ENCODE peak calls at places on chromosome 4, in eight cellular contexts. S, G, Y, N, M, V, J and R are unnamed samples.

GRCh38 chr4:145525291-145525740 is 43.7 kb downstream of the SMAD1 start:
- DNase-seq in S (no peak), G (no peak), Y (no peak), N (peak), M (no peak), V (peak), J (no peak), R (no peak)

GRCh38 chr4:182819751-182820150 is 97.4 kb downstream of the DCTD start:
- DNase-seq in S (no peak), G (no peak), Y (no peak), N (no peak), M (no peak), V (no peak), J (no peak), R (no peak)

GRCh38 chr4:148903388-148903787 is 461.2 kb upstream of the NR3C2 start:
- DNase-seq in S (no peak), G (no peak), Y (no peak), N (no peak), M (no peak), V (no peak), J (no peak), R (no peak)

GRCh38 chr4:53514509-53514908 is 76.8 kb downstream of the LNX1 start:
- DNase-seq in S (no peak), G (no peak), Y (no peak), N (no peak), M (no peak), V (peak), J (no peak), R (no peak)

GRCh38 chr4:172308078-172308477 is 494.9 kb downstream of the GALNTL6 start:
- DNase-seq in S (no peak), G (no peak), Y (no peak), N (no peak), M (no peak), V (no peak), J (no peak), R (no peak)

GRCh38 chr4:149841686-149842085 is 26.0 kb upstream of the IQCM start:
- DNase-seq in S (no peak), G (no peak), Y (no peak), N (no peak), M (no peak), V (no peak), J (no peak), R (no peak)

GRCh38 chr4:175306436-175306835 is 388.3 kb downstream of the ADAM29 start:
- DNase-seq in S (no peak), G (no peak), Y (no peak), N (no peak), M (no peak), V (no peak), J (no peak), R (no peak)

GRCh38 chr4:98501383-98501782 is 157.0 kb downstream of the TSPAN5 start:
- DNase-seq in S (no peak), G (no peak), Y (no peak), N (no peak), M (no peak), V (no peak), J (no peak), R (no peak)

GRCh38 chr4:84968936-84969335 is 2.4 kb upstream of the WDFY3 start:
- DNase-seq in S (no peak), G (no peak), Y (no peak), N (peak), M (no peak), V (peak), J (no peak), R (no peak)

GRCh38 chr4:126614456-126614855 is 1018.3 kb upstream of the INTU start:
- DNase-seq in S (no peak), G (no peak), Y (no peak), N (no peak), M (no peak), V (no peak), J (no peak), R (no peak)

GRCh38 chr4:190014771-190015537 is 12.1 kb downstream of the FRG2 start:
- DNase-seq in S (no peak), G (no peak), Y (no peak), N (peak), M (no peak), V (no peak), J (no peak), R (no peak)

GRCh38 chr4:24881508-24882071 is 31.3 kb downstream of the CCDC149 start:
- DNase-seq in S (no peak), G (no peak), Y (no peak), N (no peak), M (no peak), V (no peak), J (no peak), R (no peak)

GRCh38 chr4:148893095-148893494 is 450.9 kb upstream of the NR3C2 start:
- DNase-seq in S (no peak), G (no peak), Y (peak), N (no peak), M (no peak), V (no peak), J (no peak), R (no peak)

GRCh38 chr4:54067163-54067562 is 2.8 kb upstream of the CHIC2 start:
- DNase-seq in S (no peak), G (no peak), Y (peak), N (no peak), M (no peak), V (peak), J (no peak), R (no peak)

GRCh38 chr4:41844327-41844726 is 90.9 kb upstream of the TMEM33 start:
- DNase-seq in S (no peak), G (no peak), Y (no peak), N (no peak), M (no peak), V (no peak), J (no peak), R (no peak)

GRCh38 chr4:140851032-140851636 is 94.9 kb upstream of the TBC1D9 start:
- DNase-seq in S (no peak), G (peak), Y (peak), N (peak), M (no peak), V (peak), J (peak), R (no peak)

GRCh38 chr4:152771736-152772533 is 7.6 kb downstream of the TIGD4 start:
- DNase-seq in S (no peak), G (no peak), Y (no peak), N (no peak), M (no peak), V (no peak), J (no peak), R (no peak)

GRCh38 chr4:99087887-99088484 is 602 bp downstream of the ADH5 start:
- DNase-seq in S (no peak), G (no peak), Y (peak), N (peak), M (peak), V (peak), J (no peak), R (peak)

GRCh38 chr4:55398966-55399365 is 3.2 kb downstream of the TMEM165 start:
- DNase-seq in S (no peak), G (no peak), Y (no peak), N (no peak), M (no peak), V (peak), J (no peak), R (no peak)

GRCh38 chr4:184348311-184349233 is 125.8 kb downstream of the IRF2 start:
- DNase-seq in S (no peak), G (peak), Y (peak), N (no peak), M (no peak), V (peak), J (no peak), R (no peak)

GRCh38 chr4:56149601-56150000 is 200.9 kb downstream of the CEP135 start:
- DNase-seq in S (no peak), G (no peak), Y (no peak), N (no peak), M (no peak), V (peak), J (no peak), R (no peak)

GRCh38 chr4:26141916-26142638 is 178.7 kb upstream of the RBPJ start:
- DNase-seq in S (no peak), G (no peak), Y (no peak), N (no peak), M (no peak), V (peak), J (no peak), R (no peak)

GRCh38 chr4:106418444-106418843 is 49.9 kb upstream of the GIMD1 start:
- DNase-seq in S (no peak), G (no peak), Y (no peak), N (no peak), M (no peak), V (no peak), J (no peak), R (no peak)

GRCh38 chr4:142886566-142886965 is 40.5 kb upstream of the INPP4B start:
- DNase-seq in S (no peak), G (no peak), Y (no peak), N (no peak), M (no peak), V (no peak), J (no peak), R (no peak)

GRCh38 chr4:46432923-46433322 is 43.0 kb upstream of the GABRA2 start:
- DNase-seq in S (no peak), G (no peak), Y (no peak), N (no peak), M (no peak), V (no peak), J (no peak), R (no peak)

GRCh38 chr4:1856920-1857699 is 1.2 kb upstream of the LETM1 start:
- DNase-seq in S (no peak), G (no peak), Y (peak), N (no peak), M (no peak), V (peak), J (no peak), R (no peak)

GRCh38 chr4:134911941-134912340 is 710.4 kb upstream of the PABPC4L start:
- DNase-seq in S (no peak), G (no peak), Y (no peak), N (no peak), M (no peak), V (no peak), J (no peak), R (no peak)

GRCh38 chr4:134905061-134905460 is 703.5 kb upstream of the PABPC4L start:
- DNase-seq in S (no peak), G (no peak), Y (no peak), N (no peak), M (no peak), V (no peak), J (no peak), R (no peak)

DNA sequence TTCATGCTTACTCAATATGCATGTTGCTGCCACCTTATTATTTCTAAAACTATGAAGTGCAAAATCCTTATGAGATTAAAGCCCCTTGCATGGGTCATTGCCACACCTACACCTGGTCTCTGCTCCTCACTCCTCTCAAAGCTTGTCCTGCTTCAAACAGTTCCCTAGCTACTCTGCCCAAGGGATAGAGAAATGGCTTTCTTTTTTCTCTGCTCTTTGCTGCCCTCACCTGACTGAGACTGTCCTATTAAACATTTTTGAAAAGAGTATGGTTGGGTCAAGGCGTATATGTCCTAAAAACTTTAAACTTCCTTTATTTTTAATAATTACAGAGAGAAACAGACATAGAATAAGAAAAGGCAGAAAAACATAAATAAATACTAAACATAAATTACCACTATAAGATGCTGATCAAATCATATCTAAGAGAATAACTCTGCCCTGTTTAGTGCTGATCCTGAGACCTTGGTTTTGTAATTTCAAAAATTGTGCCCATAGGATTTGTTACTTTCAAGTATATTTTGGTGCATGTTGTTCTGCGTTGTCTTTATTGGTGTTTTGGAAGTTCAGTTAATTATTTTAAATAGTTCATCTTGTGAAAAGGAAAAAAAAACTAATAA is 704.9 kb upstream of the PABPC4L start:
- DNase-seq in S (no peak), G (no peak), Y (no peak), N (peak), M (no peak), V (no peak), J (no peak), R (no peak)
- TF ChIP-seq CTCF in S (no peak), G (no peak), Y (peak), N (peak), M (peak), V (no peak), J (no peak), R (no peak)

GRCh38 chr4:39181905-39182638 is at the start of gene WDR19:
- DNase-seq in S (peak), G (peak), Y (peak), N (peak), M (peak), V (peak), J (peak), R (peak)
- TF ChIP-seq CTCF in S (peak), G (peak), Y (peak), N (peak), M (peak), V (peak), J (peak), R (peak)

DNA sequence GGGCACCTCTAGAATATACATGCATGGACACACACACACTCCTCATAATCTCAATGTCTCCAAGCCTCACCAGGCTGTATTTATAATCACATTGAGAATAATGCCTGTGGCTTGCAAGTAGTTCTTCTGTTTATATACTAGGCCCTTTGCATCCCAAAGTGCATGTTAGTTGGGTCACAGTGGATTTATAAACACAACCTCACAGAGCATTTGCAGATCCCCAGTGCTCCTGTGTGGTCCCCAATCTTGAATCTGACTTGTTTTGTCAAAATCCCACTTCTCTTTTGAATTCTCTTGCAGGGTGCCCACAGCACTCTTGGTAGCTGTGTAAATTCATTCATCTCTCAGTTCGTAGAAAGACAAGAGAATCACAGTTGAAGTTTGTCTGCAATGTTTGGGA is 49.6 kb upstream of the PROM1 start:
- DNase-seq in S (no peak), G (no peak), Y (no peak), N (no peak), M (no peak), V (no peak), J (no peak), R (no peak)
- TF ChIP-seq CTCF in S (no peak), G (no peak), Y (no peak), N (no peak), M (no peak), V (no peak), J (no peak), R (no peak)

GRCh38 chr4:113293043-113293560 is 243.6 kb downstream of the ANK2 start:
- DNase-seq in S (no peak), G (no peak), Y (no peak), N (no peak), M (no peak), V (peak), J (no peak), R (no peak)

GRCh38 chr4:113290666-113291065 is 241.2 kb downstream of the ANK2 start:
- DNase-seq in S (no peak), G (no peak), Y (no peak), N (no peak), M (no peak), V (no peak), J (no peak), R (no peak)

GRCh38 chr4:113292371-113293042 is 243.1 kb downstream of the ANK2 start:
- DNase-seq in S (no peak), G (no peak), Y (no peak), N (no peak), M (no peak), V (peak), J (no peak), R (no peak)

GRCh38 chr4:113294910-113295309 is 245.5 kb downstream of the ANK2 start:
- DNase-seq in S (no peak), G (no peak), Y (no peak), N (no peak), M (no peak), V (no peak), J (no peak), R (no peak)

GRCh38 chr4:113293673-113294072 is 244.2 kb downstream of the ANK2 start:
- DNase-seq in S (no peak), G (no peak), Y (no peak), N (no peak), M (no peak), V (peak), J (no peak), R (no peak)
- TF ChIP-seq CTCF in S (no peak), G (no peak), Y (no peak), N (no peak), M (peak), V (peak), J (no peak), R (peak)

DNA sequence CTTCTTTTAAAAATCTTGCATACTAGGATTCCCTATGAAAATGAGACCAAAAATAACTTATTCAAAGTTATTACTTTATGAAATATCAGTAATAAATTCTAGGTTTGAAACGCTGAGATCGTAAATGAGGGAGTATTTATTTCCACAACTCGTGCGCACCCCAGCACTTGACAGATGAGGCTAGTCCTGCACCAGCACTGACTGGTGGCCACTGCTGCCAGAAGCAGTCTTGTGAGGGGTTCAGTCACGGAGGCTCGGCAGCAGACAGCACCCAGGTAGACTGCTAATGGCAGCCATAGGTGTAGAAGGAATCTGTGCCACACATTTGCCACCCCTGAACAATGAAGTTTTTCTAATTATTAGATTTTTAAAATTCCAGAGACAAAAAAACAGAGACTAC is 248.7 kb downstream of the CAMK2D start:
- DNase-seq in S (no peak), G (no peak), Y (no peak), N (no peak), M (no peak), V (no peak), J (no peak), R (no peak)
- TF ChIP-seq CTCF in S (no peak), G (no peak), Y (no peak), N (no peak), M (no peak), V (no peak), J (no peak), R (no peak)

GRCh38 chr4:169115897-169116254 is 105.8 kb upstream of the CBR4 start:
- DNase-seq in S (no peak), G (no peak), Y (peak), N (no peak), M (no peak), V (peak), J (peak), R (peak)
- TF ChIP-seq CTCF in S (no peak), G (no peak), Y (peak), N (peak), M (no peak), V (peak), J (peak), R (no peak)

GRCh38 chr4:91734682-91735081 is 569.1 kb upstream of the GRID2 start:
- DNase-seq in S (no peak), G (no peak), Y (no peak), N (no peak), M (no peak), V (no peak), J (no peak), R (no peak)
- TF ChIP-seq CTCF in S (no peak), G (no peak), Y (no peak), N (peak), M (no peak), V (no peak), J (no peak), R (no peak)

DNA sequence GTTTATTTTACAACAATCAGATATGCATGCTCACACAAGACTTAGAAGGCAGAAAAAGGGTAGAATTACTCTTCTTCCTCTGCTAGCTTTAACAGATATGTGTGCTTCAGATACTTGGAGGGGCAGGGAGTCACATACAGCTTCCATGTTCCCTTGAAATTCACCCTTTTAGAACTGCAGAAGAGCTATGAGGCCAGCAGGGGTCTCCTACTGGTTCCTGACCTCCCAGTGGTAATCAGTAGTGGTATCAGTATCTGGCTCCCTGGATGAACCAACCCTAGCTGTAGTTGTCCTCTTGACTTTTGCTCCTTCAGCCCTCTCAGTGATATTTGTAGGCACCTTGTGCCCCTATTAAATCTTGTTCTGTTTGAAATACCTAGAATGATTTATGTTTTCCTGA is 81.5 kb downstream of the RCHY1 start:
- DNase-seq in S (no peak), G (no peak), Y (no peak), N (peak), M (no peak), V (peak), J (no peak), R (no peak)
- TF ChIP-seq CTCF in S (no peak), G (peak), Y (no peak), N (peak), M (peak), V (peak), J (peak), R (no peak)

GRCh38 chr4:73315091-73315490 is 56.5 kb upstream of the ANKRD17 start:
- DNase-seq in S (no peak), G (no peak), Y (no peak), N (no peak), M (no peak), V (peak), J (peak), R (no peak)

GRCh38 chr4:73308286-73308685 is 49.7 kb upstream of the ANKRD17 start:
- DNase-seq in S (no peak), G (no peak), Y (no peak), N (no peak), M (no peak), V (peak), J (no peak), R (no peak)

GRCh38 chr4:73309211-73309610 is 50.6 kb upstream of the ANKRD17 start:
- DNase-seq in S (no peak), G (no peak), Y (no peak), N (no peak), M (no peak), V (peak), J (no peak), R (no peak)

GRCh38 chr4:73312967-73313366 is 54.4 kb upstream of the ANKRD17 start:
- DNase-seq in S (no peak), G (no peak), Y (no peak), N (no peak), M (no peak), V (no peak), J (no peak), R (no peak)

GRCh38 chr4:73311428-73311827 is 52.8 kb upstream of the ANKRD17 start:
- DNase-seq in S (no peak), G (no peak), Y (no peak), N (no peak), M (no peak), V (peak), J (no peak), R (no peak)
- TF ChIP-seq CTCF in S (peak), G (peak), Y (peak), N (peak), M (peak), V (peak), J (no peak), R (peak)

GRCh38 chr4:48478273-48478672 is 4.9 kb upstream of the SLC10A4 start:
- DNase-seq in S (no peak), G (no peak), Y (no peak), N (no peak), M (no peak), V (no peak), J (no peak), R (no peak)

GRCh38 chr4:48481581-48481980 is 1.6 kb upstream of the SLC10A4 start:
- DNase-seq in S (no peak), G (no peak), Y (no peak), N (peak), M (no peak), V (no peak), J (no peak), R (no peak)

GRCh38 chr4:48483006-48483776 is at the start of gene SLC10A4:
- DNase-seq in S (no peak), G (no peak), Y (no peak), N (peak), M (peak), V (no peak), J (no peak), R (no peak)

GRCh38 chr4:48484494-48485168 is 1.5 kb downstream of the SLC10A4 start:
- DNase-seq in S (no peak), G (no peak), Y (no peak), N (no peak), M (no peak), V (no peak), J (no peak), R (no peak)

GRCh38 chr4:48483777-48484493 is 792 bp downstream of the SLC10A4 start:
- DNase-seq in S (no peak), G (no peak), Y (no peak), N (peak), M (peak), V (no peak), J (no peak), R (no peak)
- TF ChIP-seq CTCF in S (no peak), G (no peak), Y (no peak), N (peak), M (no peak), V (no peak), J (no peak), R (no peak)